ENCODE peak calls at places on chromosomes 4 and X, in four cellular contexts. M is heart right ventricle, R is stomach, V is kidney epithelial cell. F is an unnamed sample.

GRCh38 chr4:128056396-128056795 is 4.7 kb upstream of the LARP1B start:
- DNase-seq in R (no peak), V (no peak), M (no peak), F (no peak)

GRCh38 chr4:147247577-147247976 is 233.3 kb upstream of the EDNRA start:
- DNase-seq in R (no peak), V (no peak), M (no peak), F (no peak)

GRCh38 chrX:77160301-77160700 is 286.9 kb upstream of the FGF16 start:
- DNase-seq in R (no peak), V (no peak), M (no peak), F (peak)

GRCh38 chrX:40651620-40652223 is 4.4 kb upstream of the CXorf38 start:
- DNase-seq in R (peak), V (no peak), M (peak), F (peak)

GRCh38 chrX:101265869-101266428 is 25.2 kb downstream of the TAF7L start:
- DNase-seq in V (peak), R (no peak), M (no peak), F (peak)

GRCh38 chr4:100008048-100008447 is 58.0 kb upstream of the H2AZ1 start:
- DNase-seq in R (no peak), M (no peak), V (no peak), F (peak)

GRCh38 chrX:107107459-107107858 is 11.2 kb downstream of the RBM41 start:
- DNase-seq in R (no peak), M (no peak), V (peak), F (no peak)

GRCh38 chrX:118049713-118050112 is 66.9 kb downstream of the KLHL13 start:
- DNase-seq in R (no peak), V (no peak), M (no peak), F (no peak)

GRCh38 chrX:33465137-33465536 is 253.8 kb upstream of the DMD start:
- DNase-seq in V (no peak), R (no peak), M (no peak), F (no peak)

GRCh38 chr4:40309250-40309774 is 25.8 kb upstream of the CHRNA9 start:
- DNase-seq in M (peak), V (no peak), R (peak), F (peak)

GRCh38 chr4:11566440-11567022 is 137.8 kb upstream of the HS3ST1 start:
- DNase-seq in V (no peak), M (no peak), R (no peak), F (peak)

GRCh38 chrX:103533428-103534216 is 14.3 kb upstream of the RAB40A start:
- DNase-seq in V (peak), M (peak), R (peak), F (peak)

GRCh38 chr4:23958749-23959148 is 68.9 kb upstream of the PPARGC1A start:
- DNase-seq in R (no peak), V (no peak), M (no peak), F (no peak)

GRCh38 chr4:182560358-182560757 is 317.2 kb downstream of the TENM3 start:
- DNase-seq in V (no peak), R (no peak), M (no peak), F (no peak)

GRCh38 chr4:87559090-87559837 is 30.1 kb upstream of the SPARCL1 start:
- DNase-seq in R (peak), V (no peak), M (no peak), F (no peak)

GRCh38 chr4:108110450-108110849 is 58.3 kb downstream of the LEF1 start:
- DNase-seq in M (no peak), V (no peak), R (no peak), F (no peak)

GRCh38 chr4:15352508-15352907 is 75.3 kb upstream of the C1QTNF7 start:
- DNase-seq in R (no peak), M (no peak), V (no peak), F (no peak)

GRCh38 chrX:153828723-153829548 is 1.4 kb downstream of the PDZD4 start:
- DNase-seq in V (no peak), R (no peak), M (no peak), F (no peak)

GRCh38 chr4:87732033-87732770 is 67.2 kb upstream of the IBSP start:
- DNase-seq in V (no peak), R (no peak), M (no peak), F (peak)

GRCh38 chr4:153509724-153510123 is 43.6 kb downstream of the TMEM131L start:
- DNase-seq in R (no peak), V (no peak), M (no peak), F (no peak)

GRCh38 chrX:143437439-143437838 is 79.8 kb downstream of the SPANXN3 start:
- DNase-seq in M (no peak), V (no peak), R (no peak), F (peak)

GRCh38 chrX:9465380-9466114 is 689 bp downstream of the TBL1X start:
- DNase-seq in R (peak), V (no peak), M (peak), F (no peak)

GRCh38 chr4:15423285-15423711 is 4.5 kb upstream of the C1QTNF7 start:
- DNase-seq in R (no peak), V (no peak), M (no peak), F (no peak)

GRCh38 chr4:173168396-173169177 is at the start of gene GALNT7:
- DNase-seq in M (peak), R (peak), V (no peak), F (peak)

GRCh38 chr4:112361181-112361791 is 64.1 kb downstream of the ALPK1 start:
- DNase-seq in V (peak), R (no peak), M (no peak), F (peak)

GRCh38 chr4:15164571-15164970 is 162.3 kb downstream of the CPEB2 start:
- DNase-seq in V (no peak), M (no peak), R (no peak), F (no peak)

GRCh38 chr4:10129196-10130185 is 12.9 kb upstream of the WDR1 start:
- DNase-seq in R (no peak), M (no peak), V (no peak), F (no peak)

GRCh38 chr4:154560824-154561231 is 2.0 kb upstream of the FGB start:
- DNase-seq in M (no peak), R (no peak), V (no peak), F (peak)

GRCh38 chr4:12861422-12861821 is 622.7 kb downstream of the RAB28 start:
- DNase-seq in V (no peak), R (no peak), M (no peak), F (no peak)

GRCh38 chr4:8238515-8239053 is 31.0 kb upstream of the HTRA3 start:
- DNase-seq in V (no peak), R (no peak), M (no peak), F (no peak)

GRCh38 chrX:14064632-14065432 is 35.1 kb upstream of the GEMIN8 start:
- DNase-seq in M (no peak), V (no peak), R (no peak), F (peak)

GRCh38 chr4:30295652-30296051 is 424.5 kb upstream of the PCDH7 start:
- DNase-seq in M (no peak), R (no peak), V (no peak), F (no peak)

GRCh38 chr4:104979083-104979760 is 167.5 kb upstream of the TET2 start:
- DNase-seq in M (no peak), V (no peak), R (no peak), F (no peak)

GRCh38 chr4:144421839-144422565 is 224.0 kb upstream of the HHIP start:
- DNase-seq in M (no peak), R (no peak), V (no peak), F (peak)

GRCh38 chrX:48890934-48891401 is 6.6 kb downstream of the TIMM17B start:
- DNase-seq in R (no peak), M (no peak), V (no peak), F (no peak)

GRCh38 chrX:1102786-1103185 is 109.7 kb downstream of the CRLF2 start:
- DNase-seq in V (no peak), R (no peak), M (no peak), F (no peak)

DNA sequence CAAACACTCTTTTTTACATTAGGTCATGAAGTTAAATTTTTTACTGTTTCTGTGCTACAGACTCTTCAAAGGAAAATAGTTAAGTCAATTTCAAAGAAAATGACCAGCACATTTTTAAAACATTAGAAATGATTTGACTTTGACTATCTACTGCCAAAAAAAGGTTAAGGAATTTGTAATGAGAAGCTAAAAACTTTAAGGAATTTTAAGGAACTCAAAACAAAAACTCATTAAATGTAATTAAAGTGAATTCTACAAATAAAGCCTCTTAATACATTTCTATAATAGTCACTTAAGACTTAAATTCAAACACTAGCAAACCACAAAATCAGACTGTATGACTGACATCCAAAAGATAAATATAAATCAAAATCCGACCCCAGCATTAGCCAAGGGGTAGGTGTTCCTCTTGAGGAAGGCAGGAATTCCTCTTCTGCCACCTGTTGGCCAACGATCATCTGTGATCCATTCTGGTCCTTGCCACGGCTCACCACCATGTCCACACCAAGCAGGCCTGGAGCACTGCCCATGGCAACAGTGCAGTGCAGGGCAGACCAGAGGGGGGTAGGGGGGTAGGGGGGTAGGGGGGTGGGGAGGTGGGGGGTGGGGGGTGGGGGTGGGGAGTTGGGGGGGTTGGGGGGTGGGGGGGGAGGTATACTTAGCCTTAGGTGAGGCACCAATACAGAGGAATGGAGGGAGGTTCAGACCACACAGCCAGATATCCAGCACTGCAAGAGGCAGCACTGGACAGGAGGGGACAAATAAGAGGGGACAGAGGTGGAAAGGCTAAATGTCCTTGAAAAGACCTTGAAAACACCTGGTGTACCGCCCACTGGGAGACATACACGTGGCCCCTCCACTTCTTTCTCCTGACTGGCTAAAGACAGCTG is 287.4 kb downstream of the CHIC1 start:
- DNase-seq in M (no peak), R (peak), V (no peak), F (peak)
- H3K4me3 ChIP-seq in M (no peak), R (peak), V (peak), F (no peak)

GRCh38 chrX:41922694-41923171 is 621 bp downstream of the CASK start:
- DNase-seq in R (no peak), M (peak), V (no peak), F (peak)
- TF ChIP-seq CTCF in R (no peak), M (no peak), V (no peak), F (no peak)

GRCh38 chr4:39169426-39169825 is 12.9 kb upstream of the WDR19 start:
- DNase-seq in M (no peak), R (no peak), V (no peak), F (no peak)

GRCh38 chr4:39166670-39167069 is 15.7 kb upstream of the WDR19 start:
- DNase-seq in V (no peak), R (no peak), M (no peak), F (no peak)

GRCh38 chr4:39166177-39166576 is 16.2 kb upstream of the WDR19 start:
- DNase-seq in M (no peak), V (no peak), R (no peak), F (no peak)
- H3K4me3 ChIP-seq in M (no peak), V (no peak), R (no peak), F (no peak)

GRCh38 chrX:2819345-2820130 is 9.2 kb upstream of the GYG2 start:
- DNase-seq in R (no peak), M (no peak), V (no peak), F (peak)
- TF ChIP-seq CTCF in R (no peak), M (peak), V (peak), F (peak)

DNA sequence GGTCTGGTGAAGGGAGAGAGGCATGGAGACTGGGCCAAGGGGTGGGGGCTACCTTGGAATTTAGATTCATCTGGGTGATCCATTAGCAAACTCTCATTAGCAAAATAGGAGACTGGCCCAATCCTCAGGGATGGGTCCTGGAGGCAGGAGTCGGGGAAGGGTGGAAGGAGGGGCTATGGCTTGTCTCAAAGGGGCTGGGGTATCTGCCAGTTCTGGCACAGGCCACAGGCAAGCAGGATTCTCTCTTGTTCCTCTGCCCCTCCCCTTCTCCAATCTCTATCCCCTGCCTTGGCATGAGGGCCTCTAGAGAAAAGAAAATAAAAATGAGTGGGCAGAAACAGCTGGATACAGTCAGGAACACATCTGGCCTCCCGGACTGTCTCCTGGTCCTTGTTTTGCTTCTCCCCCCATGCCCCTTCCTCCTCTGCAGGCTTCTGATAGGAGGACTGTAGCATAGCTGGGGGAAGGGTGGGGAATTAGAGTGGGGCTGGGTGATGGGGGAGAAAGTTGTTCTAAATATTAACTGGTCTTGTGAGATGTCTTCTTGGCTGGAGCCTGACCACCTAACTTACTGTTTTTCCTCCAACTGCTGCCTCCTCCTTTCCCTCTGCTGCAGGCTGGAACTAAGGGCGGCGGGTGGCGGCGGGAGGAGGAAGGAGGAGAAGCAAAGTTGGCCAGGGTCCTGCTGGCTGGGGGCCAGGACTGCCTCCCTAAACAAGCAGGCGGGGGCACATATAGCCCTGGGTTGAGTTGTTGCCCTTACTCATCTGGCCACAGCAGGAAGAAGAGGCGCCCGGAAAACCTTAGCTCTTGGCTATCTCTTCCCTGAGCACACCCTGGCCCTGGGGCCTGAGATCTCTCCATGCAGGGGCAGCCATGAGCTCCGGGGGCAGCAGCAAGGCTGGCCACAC is 53.3 kb upstream of the LAS1L start:
- DNase-seq in V (no peak), R (peak), M (peak), F (peak)
- H3K4me3 ChIP-seq in V (no peak), R (no peak), M (peak), F (peak)

GRCh38 chrX:147570483-147570882 is 341.2 kb upstream of the FMR1 start:
- DNase-seq in V (no peak), M (no peak), R (no peak), F (no peak)
- TF ChIP-seq CTCF in V (no peak), M (no peak), R (no peak), F (no peak)

GRCh38 chr4:184955636-184956035 is 62.7 kb upstream of the HELT start:
- DNase-seq in R (no peak), V (no peak), M (no peak), F (no peak)
- H3K4me3 ChIP-seq in R (no peak), V (no peak), M (no peak), F (no peak)

GRCh38 chr4:109809657-109810056 is 5.9 kb upstream of the GAR1 start:
- DNase-seq in M (no peak), V (no peak), R (no peak), F (no peak)

GRCh38 chr4:109801099-109801789 is 555 bp downstream of the CFI start:
- DNase-seq in R (no peak), M (no peak), V (no peak), F (no peak)

GRCh38 chr4:109801895-109802319 is at the start of gene CFI:
- DNase-seq in R (no peak), M (no peak), V (no peak), F (peak)

GRCh38 chr4:109798866-109799265 is 2.9 kb downstream of the CFI start:
- DNase-seq in M (no peak), R (no peak), V (no peak), F (no peak)

GRCh38 chr4:109803924-109804571 is 2.2 kb upstream of the CFI start:
- DNase-seq in V (no peak), R (no peak), M (no peak), F (peak)
- TF ChIP-seq CTCF in V (peak), R (no peak), M (peak), F (peak)

F was measured in fibroblast of pulmonary artery.